ENCODE peak calls at places on chromosome 6, in five cellular contexts. T is GM23338; Q is left ventricle myocardium inferior; M is GM06990; O is activated CD8-positive, alpha-beta T cell treated with anti-CD3 and anti-CD28 coated beads for 36 hours. X is an unnamed sample.

GRCh38 chr6:16324622-16325225 is 86.3 kb downstream of the GMPR start:
- DNase-seq in O (peak; percentile 27), Q (no peak), M (no peak), T (peak; percentile 37), X (no peak)

GRCh38 chr6:6875818-6876470 is 231.8 kb upstream of the RREB1 start:
- DNase-seq in O (no peak), M (no peak), Q (no peak), T (no peak), X (no peak)

GRCh38 chr6:157061770-157062594 is 261.3 kb downstream of the TMEM242 start:
- DNase-seq in O (no peak), T (no peak), Q (no peak), M (no peak), X (no peak)

GRCh38 chr6:84546427-84546914 is 217.9 kb downstream of the TBX18 start:
- DNase-seq in Q (no peak), T (no peak), O (no peak), M (peak; percentile 75), X (no peak)

GRCh38 chr6:93822434-93823265 is 403.3 kb upstream of the EPHA7 start:
- DNase-seq in M (no peak), O (no peak), Q (no peak), T (no peak), X (no peak)

GRCh38 chr6:83429857-83430605 is 820 bp downstream of the ME1 start:
- DNase-seq in T (peak; percentile 35), M (no peak), Q (no peak), O (no peak), X (no peak)

GRCh38 chr6:3397229-3398164 is 59.4 kb downstream of the SLC22A23 start:
- DNase-seq in M (no peak), Q (no peak), O (no peak), T (no peak), X (no peak)

GRCh38 chr6:23611776-23612381 is 514.1 kb upstream of the NRSN1 start:
- DNase-seq in O (no peak), M (no peak), Q (no peak), T (no peak), X (no peak)

GRCh38 chr6:11681357-11681756 is 97.2 kb downstream of the ADTRP start:
- DNase-seq in O (no peak), M (no peak), T (no peak), Q (no peak), X (no peak)

GRCh38 chr6:36459483-36459882 is 16.7 kb downstream of the KCTD20 start:
- DNase-seq in T (no peak), M (no peak), O (no peak), Q (no peak), X (no peak)

GRCh38 chr6:152313542-152314482 is 323.4 kb downstream of the SYNE1 start:
- DNase-seq in O (no peak), Q (no peak), M (no peak), T (peak; percentile 12), X (no peak)

GRCh38 chr6:147744012-147744411 is 235.5 kb downstream of the SAMD5 start:
- DNase-seq in O (no peak), M (no peak), Q (no peak), T (no peak), X (no peak)

GRCh38 chr6:89330910-89331309 is 15.8 kb upstream of the GABRR2 start:
- DNase-seq in T (no peak), Q (no peak), O (no peak), M (no peak), X (no peak)

GRCh38 chr6:35719830-35720733 is 16.8 kb upstream of the ARMC12 start:
- DNase-seq in M (peak; percentile 81), T (peak; percentile 58), O (peak; percentile 65), Q (peak; percentile 60), X (peak; percentile 70)

GRCh38 chr6:170274713-170275560 is 15.9 kb downstream of the DLL1 start:
- DNase-seq in Q (no peak), T (no peak), O (no peak), M (no peak), X (no peak)

GRCh38 chr6:7821426-7821825 is 89.2 kb downstream of the TXNDC5 start:
- DNase-seq in Q (no peak), T (no peak), O (no peak), M (no peak), X (no peak)

GRCh38 chr6:99270852-99271251 is 78.6 kb downstream of the FAXC start:
- DNase-seq in O (no peak), T (no peak), M (no peak), Q (no peak), X (no peak)

GRCh38 chr6:150857062-150857905 is 8.2 kb upstream of the MTHFD1L start:
- DNase-seq in O (no peak), Q (no peak), T (no peak), M (no peak), X (no peak)

GRCh38 chr6:147970970-147971369 is 371.7 kb upstream of the SASH1 start:
- DNase-seq in O (no peak), T (peak; percentile 32), Q (no peak), M (no peak), X (no peak)

GRCh38 chr6:36986704-36987047 is 680 bp upstream of the MTCH1 start:
- DNase-seq in Q (no peak), M (no peak), T (no peak), O (no peak), X (peak; percentile 57)

GRCh38 chr6:159984268-159984786 is 15.4 kb downstream of the IGF2R start:
- DNase-seq in Q (no peak), O (no peak), M (no peak), T (no peak), X (no peak)

GRCh38 chr6:147179809-147180208 is 24.4 kb upstream of the STXBP5 start:
- DNase-seq in Q (no peak), T (no peak), M (no peak), O (no peak), X (no peak)

GRCh38 chr6:14969126-14969525 is 276.7 kb upstream of the JARID2 start:
- DNase-seq in T (no peak), O (no peak), M (no peak), Q (no peak), X (no peak)

GRCh38 chr6:139147628-139148027 is 12.7 kb downstream of the HECA start:
- DNase-seq in O (no peak), T (no peak), M (no peak), Q (no peak), X (no peak)

GRCh38 chr6:8973395-8973794 is 538.0 kb upstream of the SLC35B3 start:
- DNase-seq in T (no peak), Q (no peak), M (no peak), O (no peak), X (no peak)

GRCh38 chr6:48109902-48110301 is 1.1 kb downstream of the PTCHD4 start:
- DNase-seq in O (no peak), T (no peak), Q (no peak), M (no peak), X (no peak)

GRCh38 chr6:143676437-143677045 is 1.2 kb upstream of the PHACTR2 start:
- DNase-seq in T (peak; percentile 70), O (no peak), Q (no peak), M (no peak), X (no peak)
- TF ChIP-seq CTCF in T (no peak), O (no peak), Q (no peak), M (no peak), X (no peak)

GRCh38 chr6:121236984-121237383 is 97.3 kb downstream of the TBC1D32 start:
- DNase-seq in O (no peak), M (no peak), T (no peak), Q (no peak), X (no peak)
- TF ChIP-seq CTCF in O (no peak), M (no peak), T (no peak), Q (no peak), X (no peak)

DNA sequence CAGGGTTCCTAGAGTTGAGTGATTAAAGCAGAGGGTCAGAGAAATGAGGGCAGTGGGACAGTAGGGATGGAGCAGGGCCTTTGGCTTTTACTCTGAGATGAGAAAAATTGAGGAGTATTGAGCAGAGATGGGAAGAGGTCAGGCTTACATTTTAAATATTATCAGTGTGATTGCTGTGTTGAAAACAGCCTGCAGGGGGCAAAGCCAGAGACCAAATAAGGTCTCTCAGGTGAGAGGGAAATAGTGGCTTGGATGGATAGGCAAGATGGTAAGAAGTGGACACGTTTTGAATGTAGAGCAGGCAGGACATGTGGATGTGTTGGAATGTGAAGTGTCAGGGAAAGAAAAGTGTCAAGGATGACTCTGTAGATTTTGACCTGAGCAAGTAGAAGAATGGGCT is 105.0 kb upstream of the MAP3K7 start:
- DNase-seq in O (no peak), Q (no peak), M (no peak), T (peak; percentile 59), X (no peak)
- TF ChIP-seq CTCF in O (no peak), Q (no peak), M (peak; percentile 39), T (peak; percentile 66), X (peak; percentile 30)

GRCh38 chr6:143510991-143511891 is at the start of gene FUCA2:
- DNase-seq in T (peak; percentile 96), M (peak; percentile 76), Q (peak; percentile 94), O (peak; percentile 73), X (peak; percentile 64)
- TF ChIP-seq CTCF in T (no peak), M (peak; percentile 3), Q (no peak), O (no peak), X (no peak)

GRCh38 chr6:33161354-33162320 is 30.6 kb downstream of the COL11A2 start:
- DNase-seq in T (peak; percentile 79), Q (peak; percentile 85), O (peak; percentile 83), M (peak; percentile 79), X (peak; percentile 90)
- TF ChIP-seq CTCF in T (peak; percentile 92), Q (peak; percentile 99), O (peak; percentile 96), M (peak; percentile 97), X (peak; percentile 97)

DNA sequence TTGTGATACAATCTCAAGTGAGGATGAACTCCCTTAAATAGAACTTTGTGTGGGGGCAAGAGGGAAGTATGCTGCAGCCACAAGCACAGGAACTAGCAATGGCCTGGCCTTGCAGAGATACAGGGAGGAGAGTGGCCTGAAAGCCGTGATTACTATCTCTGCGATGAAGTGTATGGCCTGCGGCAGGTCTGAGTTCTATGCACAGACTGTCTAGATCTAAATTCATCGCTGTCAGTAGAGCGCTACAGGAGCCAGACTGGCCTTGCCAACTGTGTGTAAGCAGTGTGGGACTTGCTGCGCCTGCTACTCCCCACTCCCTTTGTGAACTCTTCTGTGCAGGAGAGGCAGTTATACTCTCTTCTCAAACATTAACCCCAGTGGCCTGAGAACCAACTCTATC is 997.0 kb downstream of the GRIK2 start:
- DNase-seq in Q (no peak), M (no peak), O (no peak), T (no peak), X (no peak)
- TF ChIP-seq CTCF in Q (no peak), M (no peak), O (no peak), T (no peak), X (no peak)

GRCh38 chr6:47019941-47020340 is 22.2 kb downstream of the ADGRF1 start:
- DNase-seq in T (no peak), M (no peak), O (no peak), Q (no peak), X (no peak)

GRCh38 chr6:47014401-47014800 is 27.7 kb downstream of the ADGRF1 start:
- DNase-seq in M (no peak), O (no peak), Q (no peak), T (no peak), X (no peak)

GRCh38 chr6:47016916-47017315 is 25.2 kb downstream of the ADGRF1 start:
- DNase-seq in Q (no peak), M (no peak), O (no peak), T (peak; percentile 58), X (no peak)

DNA sequence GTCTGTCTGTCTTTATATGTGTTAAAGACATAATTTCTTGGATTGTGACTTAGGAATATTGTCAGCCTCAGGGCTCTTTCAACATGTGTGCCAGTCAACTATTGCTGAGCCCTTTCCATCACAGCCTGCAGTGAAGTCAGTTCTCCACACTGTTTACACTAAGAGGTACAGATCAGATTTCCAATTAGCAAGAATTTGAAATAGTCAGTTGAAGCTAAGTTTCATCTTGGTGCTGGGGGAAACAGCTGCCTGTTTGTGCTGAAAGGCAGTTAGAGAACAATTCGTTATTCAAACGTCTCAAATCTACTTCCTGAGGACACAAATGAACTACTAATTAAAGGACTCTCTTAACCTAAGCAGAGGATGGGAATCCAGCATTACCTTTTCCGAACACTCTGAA is 25.9 kb downstream of the ADGRF1 start:
- DNase-seq in O (no peak), M (no peak), T (no peak), Q (no peak), X (no peak)
- TF ChIP-seq CTCF in O (no peak), M (no peak), T (no peak), Q (no peak), X (no peak)